ENCODE peak calls at places on chromosomes 3 and 15, in eight cellular contexts. M is PC-9; V is heart left ventricle; A is A549; J is CD8-positive, alpha-beta T cell; L is GM23338; U is suprapubic skin; G is right lobe of liver. P is an unnamed sample. For H3K4me1, the result is how much of the 10 kb centered on the place peaks cover.

GRCh38 chr3:16305121-16305541 is 40.1 kb downstream of the OXNAD1 start:
- DNase-seq in V (no peak), M (no peak), U (no peak), J (no peak), L (no peak), G (peak), A (no peak), P (peak)

GRCh38 chr15:57692709-57693108 is 13.8 kb upstream of the POLR2M start:
- DNase-seq in M (no peak), J (no peak), A (no peak), U (no peak), L (no peak), V (no peak), G (no peak), P (no peak)

GRCh38 chr3:53146319-53146868 is 14.6 kb upstream of the PRKCD start:
- DNase-seq in A (no peak), G (no peak), U (no peak), M (no peak), J (no peak), V (no peak), L (no peak), P (no peak)

GRCh38 chr3:30203301-30203700 is 403.1 kb upstream of the TGFBR2 start:
- DNase-seq in L (no peak), V (no peak), A (no peak), M (no peak), G (no peak), U (no peak), J (no peak), P (no peak)

GRCh38 chr3:6120786-6121185 is 740.1 kb upstream of the GRM7 start:
- DNase-seq in U (no peak), J (no peak), M (no peak), V (no peak), G (no peak), A (no peak), L (no peak), P (no peak)

GRCh38 chr15:80747317-80748053 is 31.7 kb upstream of the CEMIP start:
- DNase-seq in J (no peak), G (no peak), L (peak), V (no peak), U (no peak), A (no peak), M (no peak), P (no peak)

GRCh38 chr15:82911458-82911857 is 41.1 kb downstream of the HOMER2 start:
- DNase-seq in M (no peak), G (no peak), L (no peak), J (no peak), A (no peak), U (no peak), V (no peak), P (no peak)

GRCh38 chr3:126568776-126569342 is 10.1 kb upstream of the C3orf22 start:
- DNase-seq in L (no peak), V (peak), G (no peak), A (no peak), J (no peak), U (peak), M (no peak), P (peak)

GRCh38 chr3:117512975-117513374 is 803.4 kb downstream of the TUSC7 start:
- DNase-seq in G (no peak), M (no peak), L (no peak), J (no peak), A (no peak), V (no peak), U (no peak), P (no peak)

GRCh38 chr15:65275728-65276126 is 11.0 kb downstream of the PARP16 start:
- DNase-seq in A (peak), V (no peak), G (no peak), U (no peak), M (no peak), J (no peak), L (no peak), P (no peak)

GRCh38 chr3:172568713-172569112 is 45.5 kb upstream of the TNFSF10 start:
- DNase-seq in U (no peak), J (no peak), G (no peak), V (no peak), L (no peak), M (no peak), A (no peak), P (no peak)

GRCh38 chr15:77674327-77674726 is 41.6 kb upstream of the LINGO1 start:
- DNase-seq in L (no peak), G (no peak), V (no peak), M (no peak), A (no peak), U (no peak), J (no peak), P (no peak)

GRCh38 chr3:172223870-172224269 is 184.5 kb downstream of the FNDC3B start:
- DNase-seq in M (no peak), V (no peak), L (no peak), A (no peak), U (no peak), G (no peak), J (no peak), P (no peak)

GRCh38 chr3:135868801-135869200 is 96.7 kb upstream of the PPP2R3A start:
- DNase-seq in M (no peak), G (no peak), A (no peak), L (no peak), U (no peak), J (no peak), V (no peak), P (no peak)

GRCh38 chr15:42184313-42184712 is 23.8 kb downstream of the VPS39 start:
- DNase-seq in U (no peak), G (no peak), A (no peak), J (no peak), L (no peak), M (no peak), V (no peak), P (no peak)

GRCh38 chr3:73086071-73086494 is 24.6 kb downstream of the EBLN2 start:
- DNase-seq in J (peak), M (no peak), G (no peak), U (no peak), A (peak), V (peak), L (peak), P (no peak)

GRCh38 chr15:40471778-40472130 is 970 bp downstream of the CHST14 start:
- DNase-seq in A (no peak), G (no peak), V (no peak), U (no peak), L (peak), M (peak), J (no peak), P (no peak)

GRCh38 chr15:37933685-37934084 is 755 bp upstream of the TMCO5A start:
- DNase-seq in U (no peak), L (no peak), G (no peak), M (no peak), A (no peak), J (no peak), V (no peak), P (no peak)

GRCh38 chr3:30770387-30770786 is 124.1 kb downstream of the GADL1 start:
- DNase-seq in V (peak), J (no peak), L (no peak), G (no peak), M (peak), U (no peak), A (peak), P (no peak)

GRCh38 chr15:39181901-39182300 is 399.0 kb upstream of the THBS1 start:
- DNase-seq in V (no peak), L (no peak), G (no peak), M (no peak), U (no peak), A (peak), J (no peak), P (no peak)

GRCh38 chr3:197309528-197310361 is 11.3 kb upstream of the DLG1 start:
- DNase-seq in G (no peak), J (no peak), A (no peak), U (no peak), L (peak), V (no peak), M (peak), P (peak)

GRCh38 chr3:24135280-24135679 is 190.2 kb downstream of the NR1D2 start:
- DNase-seq in J (no peak), V (no peak), A (no peak), G (no peak), L (no peak), M (no peak), U (no peak), P (peak)

GRCh38 chr3:56785499-56785898 is 16.2 kb downstream of the ARHGEF3 start:
- DNase-seq in V (no peak), U (no peak), L (no peak), M (no peak), J (no peak), G (no peak), A (no peak), P (no peak)

GRCh38 chr3:56782215-56782614 is 19.5 kb downstream of the ARHGEF3 start:
- DNase-seq in A (no peak), G (no peak), U (no peak), M (no peak), V (no peak), L (no peak), J (no peak), P (no peak)

GRCh38 chr3:56783644-56784451 is 17.9 kb downstream of the ARHGEF3 start:
- DNase-seq in A (peak), L (no peak), J (peak), M (no peak), G (no peak), U (peak), V (peak), P (no peak)

GRCh38 chr3:56782900-56783299 is 18.8 kb downstream of the ARHGEF3 start:
- DNase-seq in G (no peak), M (no peak), A (no peak), U (no peak), V (no peak), J (no peak), L (no peak), P (no peak)

GRCh38 chr3:56784452-56785001 is 17.2 kb downstream of the ARHGEF3 start:
- DNase-seq in U (no peak), G (no peak), J (no peak), A (no peak), L (no peak), V (no peak), M (no peak), P (no peak)
- H3K4me1 ChIP-seq in U (half or more), G (under half), J (half or more), A (under half), L (under half), V (half or more), M (under half), P (half or more)

GRCh38 chr3:47781685-47782537 is at the start of gene SMARCC1:
- DNase-seq in M (peak), V (peak), U (peak), G (peak), A (peak), J (peak), L (peak), P (peak)
- TF ChIP-seq CTCF in M (no peak), V (no peak), U (no peak), G (peak), A (no peak), J (no peak), L (no peak), P (peak)

GRCh38 chr15:75045332-75046015 is 22.1 kb downstream of the PPCDC start:
- DNase-seq in U (no peak), M (no peak), A (no peak), G (no peak), V (no peak), J (no peak), L (no peak), P (no peak)
- H3K4me1 ChIP-seq in U (half or more), M (half or more), A (under half), G (under half), V (half or more), J (under half), L (under half), P (half or more)

GRCh38 chr3:102178817-102179216 is 256.0 kb upstream of the ZPLD1 start:
- DNase-seq in M (no peak), A (no peak), G (no peak), U (no peak), L (no peak), V (no peak), J (no peak), P (no peak)

GRCh38 chr3:102176393-102176792 is 258.4 kb upstream of the ZPLD1 start:
- DNase-seq in A (no peak), L (no peak), G (no peak), V (no peak), M (no peak), U (no peak), J (no peak), P (no peak)

GRCh38 chr3:102177075-102177755 is 257.6 kb upstream of the ZPLD1 start:
- DNase-seq in A (no peak), U (no peak), V (no peak), L (no peak), J (no peak), M (no peak), G (no peak), P (no peak)

GRCh38 chr3:102174312-102174712 is 260.5 kb upstream of the ZPLD1 start:
- DNase-seq in M (no peak), G (no peak), J (no peak), L (no peak), V (no peak), U (no peak), A (no peak), P (no peak)

GRCh38 chr3:102174832-102175374 is 259.9 kb upstream of the ZPLD1 start:
- DNase-seq in L (no peak), J (no peak), U (no peak), V (no peak), M (no peak), A (no peak), G (no peak), P (no peak)
- TF ChIP-seq CTCF in L (no peak), J (no peak), U (no peak), V (no peak), M (no peak), A (no peak), G (no peak), P (no peak)

GRCh38 chr15:91855684-91856553 is 2.4 kb downstream of the SLCO3A1 start:
- DNase-seq in A (peak), G (no peak), M (peak), J (no peak), L (peak), V (no peak), U (no peak), P (peak)
- H3K4me1 ChIP-seq in A (under half), G (under half), M (half or more), J (half or more), L (under half), V (half or more), U (under half), P (half or more)

GRCh38 chr3:34882764-34883163 is 756.6 kb upstream of the ARPP21 start:
- DNase-seq in G (no peak), J (no peak), A (no peak), U (no peak), M (no peak), L (peak), V (no peak), P (no peak)
- TF ChIP-seq CTCF in G (peak), J (no peak), A (no peak), U (no peak), M (no peak), L (peak), V (no peak), P (no peak)

GRCh38 chr3:149588909-149589308 is 68.9 kb downstream of the WWTR1 start:
- DNase-seq in A (no peak), J (no peak), M (no peak), V (no peak), U (no peak), G (no peak), L (no peak), P (no peak)
- H3K4me1 ChIP-seq in A (half or more), J (under half), M (under half), V (half or more), U (under half), G (under half), L (under half), P (half or more)

GRCh38 chr3:134677987-134678308 is 27.1 kb upstream of the KY start:
- DNase-seq in L (no peak), A (no peak), V (no peak), G (no peak), U (no peak), M (no peak), J (no peak), P (no peak)

GRCh38 chr3:134681527-134681910 is 30.7 kb upstream of the KY start:
- DNase-seq in M (no peak), L (no peak), G (no peak), J (no peak), U (no peak), V (no peak), A (no peak), P (no peak)

GRCh38 chr3:134680796-134681526 is 30.1 kb upstream of the KY start:
- DNase-seq in J (no peak), U (no peak), G (no peak), V (no peak), A (no peak), L (no peak), M (no peak), P (no peak)

GRCh38 chr3:134675726-134676252 is 25.0 kb upstream of the KY start:
- DNase-seq in V (no peak), U (no peak), G (no peak), L (no peak), J (no peak), M (no peak), A (no peak), P (no peak)

DNA sequence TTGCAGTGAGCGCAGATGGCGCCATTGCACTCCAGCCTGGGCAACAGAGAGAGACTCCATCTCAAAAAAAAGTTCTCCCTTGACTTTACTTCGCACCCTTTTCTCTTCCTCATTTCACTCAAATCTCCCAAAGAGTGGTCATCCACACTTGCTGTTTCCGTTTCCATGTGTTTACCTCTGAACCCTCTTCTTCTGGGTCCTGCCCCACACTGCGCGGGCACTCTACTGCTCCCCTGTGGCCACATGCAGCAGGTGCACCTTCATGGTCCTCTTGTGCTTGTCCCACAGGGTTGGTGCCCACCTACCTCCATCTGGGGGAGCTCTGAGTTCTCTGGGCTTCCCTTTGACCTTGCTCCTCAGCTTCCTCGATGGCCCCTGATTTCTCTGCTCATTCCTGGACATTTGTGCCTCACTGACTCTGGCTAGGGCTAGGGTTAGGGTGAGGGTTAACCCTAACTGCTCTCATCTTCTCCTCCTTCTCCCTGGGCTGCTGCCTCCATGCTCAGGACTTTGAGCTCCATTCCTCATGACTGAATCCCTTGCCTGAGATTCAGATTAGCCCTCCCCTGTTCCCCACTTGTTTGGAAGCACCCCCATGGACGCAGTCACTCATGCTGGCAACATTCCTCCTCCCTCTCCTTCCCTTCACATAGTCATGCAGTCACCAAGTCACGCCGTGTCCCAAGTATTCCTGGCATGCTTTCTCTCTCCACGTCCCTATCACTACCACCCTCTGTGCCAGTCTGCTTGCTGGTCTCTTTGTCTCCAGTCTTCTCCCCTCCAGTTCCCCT is 26.6 kb upstream of the KY start:
- DNase-seq in J (no peak), G (no peak), M (no peak), A (peak), L (peak), V (peak), U (no peak), P (no peak)
- TF ChIP-seq CTCF in J (no peak), G (peak), M (peak), A (no peak), L (peak), V (peak), U (peak), P (peak)